ENCODE peak calls at places on chromosomes 2 and 18, in six cellular contexts. F, Q, T, Y, B and U are unnamed samples.

GRCh38 chr2:132391381-132391780 is 25.2 kb upstream of the GPR39 start:
- DNase-seq in F (no peak), B (no peak), Y (no peak), Q (no peak), T (no peak), U (no peak)

GRCh38 chr2:133433455-133434451 is 134.5 kb downstream of the NCKAP5 start:
- DNase-seq in T (no peak), B (no peak), Y (no peak), F (no peak), Q (no peak), U (no peak)

GRCh38 chr2:40957508-40957907 is 505.6 kb upstream of the SLC8A1 start:
- DNase-seq in T (no peak), F (no peak), Y (peak; percentile 10), B (peak; percentile 9), Q (peak; percentile 55), U (no peak)

GRCh38 chr2:133801956-133802355 is 233.7 kb upstream of the NCKAP5 start:
- DNase-seq in Q (no peak), T (no peak), B (no peak), F (no peak), Y (no peak), U (no peak)

GRCh38 chr2:44291281-44292248 is 16.3 kb downstream of the SLC3A1 start:
- DNase-seq in B (peak; percentile 95), T (peak; percentile 84), Y (no peak), F (peak; percentile 89), Q (no peak), U (peak; percentile 74)

GRCh38 chr18:70705831-70706416 is 417.1 kb downstream of the SOCS6 start:
- DNase-seq in B (no peak), Y (no peak), F (no peak), Q (no peak), T (no peak), U (no peak)

GRCh38 chr2:102082591-102083586 is 59.7 kb upstream of the IL1R1 start:
- DNase-seq in F (peak; percentile 53), Q (no peak), T (no peak), B (peak; percentile 67), Y (no peak), U (no peak)

GRCh38 chr2:120762341-120763061 is 26.8 kb downstream of the GLI2 start:
- DNase-seq in F (no peak), T (no peak), Q (peak; percentile 58), Y (no peak), B (no peak), U (peak; percentile 29)

GRCh38 chr2:227515742-227516141 is 43.8 kb downstream of the AGFG1 start:
- DNase-seq in B (no peak), F (no peak), Y (no peak), T (no peak), Q (no peak), U (no peak)

GRCh38 chr18:12315481-12315880 is 7.4 kb downstream of the TUBB6 start:
- DNase-seq in T (no peak), Q (no peak), F (no peak), Y (no peak), B (no peak), U (no peak)
- H3K27ac ChIP-seq in T (peak overlapping the region; percentile 62), Q (no peak overlapping the region), F (no peak overlapping the region), Y (peak overlapping the region; percentile 81), B (no peak overlapping the region), U (no peak overlapping the region)

GRCh38 chr2:113276906-113277425 is 1.8 kb downstream of the PAX8 start:
- DNase-seq in B (no peak), Q (no peak), Y (no peak), T (no peak), F (no peak), U (no peak)
- H3K4me3 ChIP-seq in B (no peak overlapping the region), Q (peak overlapping the region; percentile 1), Y (peak overlapping the region; percentile 48), T (no peak overlapping the region), F (no peak overlapping the region), U (no peak overlapping the region)

GRCh38 chr2:219028141-219028540 is 13.2 kb downstream of the CFAP65 start:
- DNase-seq in B (no peak), F (no peak), Y (no peak), T (no peak), Q (peak; percentile 43), U (no peak)
- H3K27me3 ChIP-seq in B (peaks cover 25% of the 10 kb centered on the region), F (peaks cover 9% of the 10 kb centered on the region), Y (peaks cover 88% of the 10 kb centered on the region), T (peaks cover 55% of the 10 kb centered on the region), Q (peaks cover 37% of the 10 kb centered on the region), U (no peaks in the 10 kb centered on the region)

DNA sequence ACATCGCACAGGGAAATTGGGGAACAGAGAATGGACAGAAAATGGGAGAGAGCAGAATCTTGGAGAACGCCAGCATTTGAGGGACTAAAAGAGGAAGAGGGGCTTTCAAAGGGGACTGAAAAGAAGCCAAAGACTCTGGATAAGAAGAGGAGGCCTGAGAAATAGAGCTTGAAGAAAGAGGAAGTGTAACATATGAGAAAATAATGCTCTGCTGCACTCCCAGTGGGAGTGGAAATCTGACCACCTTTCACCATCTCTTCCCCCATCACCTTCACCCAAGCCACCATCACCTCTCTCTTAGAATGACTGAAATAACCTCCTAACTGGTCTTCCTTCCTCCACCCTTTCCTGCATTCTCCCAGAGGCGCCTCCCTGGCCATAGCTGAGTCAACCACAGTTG is 16.9 kb downstream of the CXCR1 start:
- DNase-seq in Q (no peak), Y (no peak), B (no peak), F (no peak), T (no peak), U (no peak)
- H3K27ac ChIP-seq in Q (no peak overlapping the region), Y (no peak overlapping the region), B (no peak overlapping the region), F (no peak overlapping the region), T (no peak overlapping the region), U (no peak overlapping the region)

DNA sequence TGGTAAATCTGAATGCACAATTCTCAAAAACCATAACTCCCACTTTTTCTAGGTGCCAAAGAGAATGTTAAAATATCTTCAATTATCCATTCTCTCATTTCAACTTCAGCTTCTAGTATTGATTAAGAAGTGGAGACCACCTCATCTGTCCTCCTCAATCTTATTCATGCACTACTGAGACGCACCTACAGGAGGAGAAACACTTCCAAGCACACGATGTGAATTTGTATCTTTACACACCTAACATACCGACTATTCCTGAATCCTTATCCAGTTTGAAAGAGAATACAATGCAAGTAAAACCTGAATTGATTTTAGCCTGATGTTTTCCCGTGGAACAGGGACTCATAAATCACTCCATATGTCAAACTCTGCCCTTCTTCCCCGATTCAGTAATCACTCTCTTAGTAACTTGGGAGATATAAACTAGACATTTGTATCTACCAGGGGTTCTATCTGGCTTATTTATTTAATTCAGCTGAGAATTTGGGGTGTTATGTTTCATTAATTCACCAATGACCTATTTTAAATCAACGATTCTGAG is 101.0 kb downstream of the MREG start:
- DNase-seq in B (no peak), Q (no peak), T (no peak), Y (no peak), F (no peak), U (no peak)
- H3K4me3 ChIP-seq in B (no peak overlapping the region), Q (no peak overlapping the region), T (no peak overlapping the region), Y (no peak overlapping the region), F (no peak overlapping the region), U (no peak overlapping the region)

GRCh38 chr2:1856481-1856880 is 112.2 kb upstream of the PXDN start:
- DNase-seq in B (no peak), Y (no peak), Q (no peak), T (no peak), F (no peak), U (no peak)
- H3K27me3 ChIP-seq in B (peaks cover 8% of the 10 kb centered on the region), Y (peaks cover 78% of the 10 kb centered on the region), Q (peaks cover 27% of the 10 kb centered on the region), T (peaks cover 72% of the 10 kb centered on the region), F (peaks cover 30% of the 10 kb centered on the region), U (no peaks in the 10 kb centered on the region)

GRCh38 chr2:135782231-135782630 is 40.6 kb downstream of the UBXN4 start:
- DNase-seq in B (no peak), Y (no peak), F (no peak), Q (no peak), T (no peak), U (no peak)

GRCh38 chr2:135783416-135783815 is 41.8 kb downstream of the UBXN4 start:
- DNase-seq in B (no peak), F (no peak), Y (no peak), Q (no peak), T (no peak), U (no peak)

GRCh38 chr2:135790423-135790822 is 46.6 kb downstream of the LCT start:
- DNase-seq in B (no peak), Q (no peak), F (no peak), Y (no peak), T (no peak), U (no peak)

DNA sequence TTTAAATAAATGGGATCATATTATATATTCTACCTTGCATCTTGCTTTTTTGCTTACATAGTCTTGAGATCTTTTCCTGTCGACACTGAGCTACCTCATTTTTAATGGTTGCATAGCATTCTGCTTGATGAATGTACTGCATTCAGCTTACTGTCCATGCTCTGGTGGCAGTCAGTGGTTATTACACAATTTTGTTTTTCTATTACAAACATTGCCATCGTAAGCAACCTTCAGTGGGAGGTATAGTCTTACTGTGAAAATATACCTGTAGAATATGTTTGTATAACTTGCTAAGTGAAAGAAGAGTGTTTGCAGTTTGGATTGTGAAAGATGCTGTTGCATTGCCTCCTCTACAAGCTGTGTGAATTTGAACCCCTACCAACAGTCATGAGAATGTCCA is 43.4 kb downstream of the UBXN4 start:
- DNase-seq in Y (no peak), T (no peak), Q (no peak), F (no peak), B (peak; percentile 45), U (no peak)
- H3K27ac ChIP-seq in Y (no peak overlapping the region), T (no peak overlapping the region), Q (no peak overlapping the region), F (no peak overlapping the region), B (no peak overlapping the region), U (no peak overlapping the region)